ENCODE peak calls at places on chromosome 1, in ten cellular contexts. X is osteoblast, F is suprapubic skin, R is fibroblast of villous mesenchyme, T is astrocyte of the spinal cord, Y is colonic mucosa, J is AG10803, U is ovary, O is psoas muscle, N is left ventricle myocardium inferior. G is an unnamed sample.

GRCh38 chr1:184116287-184116686 is 64.8 kb downstream of the TSEN15 start:
- DNase-seq in T (no peak), X (no peak), F (no peak), N (no peak), O (no peak), R (no peak), U (no peak), Y (no peak), J (no peak), G (no peak)

GRCh38 chr1:150552692-150553278 is 3.6 kb downstream of the ADAMTSL4 start:
- DNase-seq in J (no peak), Y (no peak), X (peak; percentile 71), O (peak; percentile 55), F (no peak), T (no peak), N (no peak), R (no peak), U (no peak), G (no peak)

GRCh38 chr1:16167331-16168143 is 11.7 kb upstream of the EPHA2 start:
- DNase-seq in X (peak; percentile 85), U (peak; percentile 74), O (no peak), N (no peak), Y (peak; percentile 75), R (no peak), J (no peak), T (no peak), F (no peak), G (no peak)

GRCh38 chr1:30916296-30916695 is 7.7 kb upstream of the SDC3 start:
- DNase-seq in R (no peak), U (no peak), X (no peak), F (peak; percentile 44), J (no peak), O (no peak), T (no peak), N (no peak), Y (no peak), G (no peak)

GRCh38 chr1:210302501-210302900 is 26.2 kb upstream of the HHAT start:
- DNase-seq in J (no peak), T (no peak), F (no peak), R (no peak), Y (no peak), N (peak; percentile 22), O (peak; percentile 63), X (no peak), U (no peak), G (no peak)

GRCh38 chr1:175520186-175520585 is 223.2 kb downstream of the TNR start:
- DNase-seq in R (no peak), J (no peak), O (no peak), Y (peak; percentile 45), N (peak; percentile 15), T (peak; percentile 59), U (no peak), F (no peak), X (no peak), G (no peak)

GRCh38 chr1:201764166-201764565 is 64.8 kb upstream of the IPO9 start:
- DNase-seq in O (no peak), F (no peak), R (no peak), Y (no peak), T (no peak), X (no peak), U (no peak), J (no peak), N (no peak), G (no peak)

GRCh38 chr1:7149080-7149838 is 364.0 kb downstream of the CAMTA1 start:
- DNase-seq in Y (no peak), J (peak; percentile 6), N (peak; percentile 78), U (peak; percentile 34), F (no peak), X (peak; percentile 83), T (peak; percentile 6), R (no peak), O (peak; percentile 84), G (no peak)

GRCh38 chr1:70317087-70317486 is 37.4 kb downstream of the ANKRD13C start:
- DNase-seq in F (no peak), R (no peak), T (no peak), Y (no peak), U (no peak), X (no peak), J (no peak), N (no peak), O (no peak), G (no peak)

GRCh38 chr1:153337980-153338853 is 10.4 kb downstream of the PGLYRP4 start:
- DNase-seq in J (no peak), U (no peak), X (no peak), R (no peak), T (no peak), N (no peak), Y (no peak), O (no peak), F (no peak), G (no peak)

DNA sequence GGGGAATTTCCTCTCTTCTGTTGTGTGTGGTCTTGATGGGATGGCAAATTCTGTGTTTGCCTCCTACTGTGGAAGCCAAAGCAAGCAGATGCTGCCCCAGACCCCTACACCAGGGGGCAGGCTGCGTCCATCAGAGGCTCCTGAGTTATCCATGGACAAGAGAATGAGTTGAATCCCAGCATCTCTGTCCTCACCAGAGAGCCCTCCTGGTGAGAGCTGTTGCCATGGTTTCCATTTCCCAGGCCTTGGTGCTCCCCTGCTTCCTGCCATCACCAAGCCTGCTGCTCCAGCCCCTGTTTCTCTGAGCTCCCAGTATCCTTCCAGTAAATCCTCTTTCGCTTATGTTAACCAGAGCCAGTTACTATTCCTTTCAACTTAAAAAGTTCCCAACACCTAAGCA is 20.4 kb upstream of the GNG12 start:
- DNase-seq in U (peak; percentile 67), O (peak; percentile 50), R (peak; percentile 79), Y (peak; percentile 62), T (peak; percentile 92), J (peak; percentile 77), F (no peak), X (peak; percentile 82), N (peak; percentile 50), G (peak; percentile 69)
- TF ChIP-seq CTCF in U (peak; percentile 58), O (peak; percentile 56), R (peak; percentile 98), Y (peak; percentile 63), T (peak; percentile 98), J (peak; percentile 99), F (peak; percentile 51), X (peak; percentile 98), N (peak; percentile 83), G (peak; percentile 96)

GRCh38 chr1:66980745-66981367 is 56.1 kb downstream of the MIER1 start:
- DNase-seq in J (peak; percentile 46), R (peak; percentile 69), F (no peak), O (no peak), U (no peak), Y (no peak), T (no peak), X (peak; percentile 58), N (no peak), G (no peak)
- H3K4me3 ChIP-seq in J (no peak overlapping the region), R (peak overlapping the region; percentile 56), F (no peak overlapping the region), O (peak overlapping the region; percentile 51), U (no peak overlapping the region), Y (no peak overlapping the region), T (no peak overlapping the region), X (peak overlapping the region; percentile 55), N (peak overlapping the region; percentile 55), G (no peak overlapping the region)

GRCh38 chr1:244220410-244220809 is 169.3 kb downstream of the ZBTB18 start:
- DNase-seq in Y (no peak), X (no peak), J (no peak), R (no peak), T (no peak), F (no peak), O (no peak), U (no peak), N (no peak), G (no peak)
- TF ChIP-seq CTCF in Y (no peak), X (no peak), J (no peak), R (no peak), T (no peak), F (no peak), O (no peak), U (no peak), N (no peak), G (no peak)

GRCh38 chr1:180533571-180533987 is 25.2 kb upstream of the OVAAL start:
- DNase-seq in O (peak; percentile 72), F (peak; percentile 68), X (peak; percentile 66), N (peak; percentile 53), Y (peak; percentile 70), R (peak; percentile 42), U (peak; percentile 34), T (peak; percentile 57), J (peak; percentile 48), G (peak; percentile 65)
- H3K4me3 ChIP-seq in O (no peak overlapping the region), F (no peak overlapping the region), X (no peak overlapping the region), N (no peak overlapping the region), Y (no peak overlapping the region), R (no peak overlapping the region), U (no peak overlapping the region), T (no peak overlapping the region), J (no peak overlapping the region), G (no peak overlapping the region)

DNA sequence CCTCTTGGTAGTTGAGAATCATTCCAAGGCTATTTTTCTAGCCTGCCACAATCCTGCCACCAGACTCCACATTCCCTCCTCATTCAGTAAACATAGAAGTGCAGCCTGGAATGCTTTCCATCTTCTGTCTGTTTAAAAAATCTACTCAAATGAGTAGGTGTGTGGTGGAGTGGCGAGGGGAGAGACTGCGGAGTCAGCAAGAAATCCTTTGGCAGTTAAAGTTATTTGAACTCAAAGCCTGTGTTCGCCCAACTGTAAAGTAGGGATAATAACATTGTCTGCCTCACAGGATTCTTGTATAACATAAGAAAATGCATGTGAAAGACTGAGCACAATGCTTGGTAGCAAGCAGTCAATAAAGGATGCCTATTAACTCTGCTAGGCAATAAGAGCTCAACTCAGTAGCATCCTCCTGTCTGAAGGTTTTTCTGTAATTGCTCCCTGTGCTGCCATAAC is 22.2 kb upstream of the DPT start:
- DNase-seq in R (no peak), U (no peak), N (no peak), Y (no peak), J (no peak), T (no peak), F (no peak), O (no peak), X (no peak), G (no peak)
- TF ChIP-seq CTCF in R (no peak), U (no peak), N (no peak), Y (no peak), J (no peak), T (no peak), F (no peak), O (no peak), X (no peak), G (no peak)